ENCODE peak calls at places on chromosomes 3 and 15, in four cellular contexts. One of them, this sample, is unnamed.

GRCh38 chr3:27655536-27655935 is 66.6 kb downstream of the EOMES start:
- DNase-seq in H9: no peak
- DNase-seq in HepG2: no peak
- DNase-seq in AG09319: no peak
- DNase-seq in this sample: no peak

GRCh38 chr3:112811150-112811884 is 35.3 kb downstream of the CD200R1L start:
- DNase-seq in H9: no peak
- DNase-seq in HepG2: no peak
- DNase-seq in AG09319: peak
- DNase-seq in this sample: no peak

GRCh38 chr3:64111872-64112271 is 88.6 kb upstream of the PSMD6 start:
- DNase-seq in H9: no peak
- DNase-seq in HepG2: no peak
- DNase-seq in AG09319: no peak
- DNase-seq in this sample: no peak

GRCh38 chr15:70509282-70510272 is 253.8 kb downstream of the UACA start:
- DNase-seq in H9: no peak
- DNase-seq in HepG2: no peak
- DNase-seq in AG09319: no peak
- DNase-seq in this sample: no peak

GRCh38 chr3:23629181-23629893 is 176.4 kb upstream of the UBE2E1 start:
- DNase-seq in H9: no peak
- DNase-seq in HepG2: no peak
- DNase-seq in AG09319: no peak
- DNase-seq in this sample: no peak

GRCh38 chr3:49161197-49161596 is 4.9 kb downstream of the CCDC71 start:
- DNase-seq in H9: no peak
- DNase-seq in HepG2: no peak
- DNase-seq in AG09319: no peak
- DNase-seq in this sample: no peak

GRCh38 chr3:160929595-160929994 is 173.6 kb downstream of the PPM1L start:
- DNase-seq in H9: peak
- DNase-seq in HepG2: no peak
- DNase-seq in AG09319: peak
- DNase-seq in this sample: no peak

GRCh38 chr3:59386165-59386564 is 336.3 kb upstream of the CFAP20DC start:
- DNase-seq in H9: no peak
- DNase-seq in HepG2: no peak
- DNase-seq in AG09319: no peak
- DNase-seq in this sample: no peak

GRCh38 chr15:52857937-52858336 is 67.8 kb upstream of the ONECUT1 start:
- DNase-seq in H9: no peak
- DNase-seq in HepG2: no peak
- DNase-seq in AG09319: no peak
- DNase-seq in this sample: no peak

GRCh38 chr3:10336761-10337160 is 15.8 kb upstream of the SEC13 start:
- DNase-seq in H9: no peak
- DNase-seq in HepG2: no peak
- DNase-seq in AG09319: no peak
- DNase-seq in this sample: no peak

GRCh38 chr3:171347017-171347979 is 112.9 kb downstream of the TNIK start:
- DNase-seq in H9: no peak
- DNase-seq in HepG2: no peak
- DNase-seq in AG09319: no peak
- DNase-seq in this sample: no peak

GRCh38 chr15:41494922-41495735 is 1.5 kb downstream of the ITPKA start:
- DNase-seq in H9: peak
- DNase-seq in HepG2: no peak
- DNase-seq in AG09319: no peak
- DNase-seq in this sample: peak

GRCh38 chr15:77181305-77182074 is 110.6 kb upstream of the TSPAN3 start:
- DNase-seq in H9: no peak
- DNase-seq in HepG2: no peak
- DNase-seq in AG09319: no peak
- DNase-seq in this sample: no peak

GRCh38 chr3:64438837-64439236 is 213.6 kb upstream of the PRICKLE2 start:
- DNase-seq in H9: no peak
- DNase-seq in HepG2: no peak
- DNase-seq in AG09319: no peak
- DNase-seq in this sample: no peak

GRCh38 chr3:126270145-126270811 is 86.9 kb downstream of the KLF15 start:
- DNase-seq in H9: peak
- DNase-seq in HepG2: no peak
- DNase-seq in AG09319: no peak
- DNase-seq in this sample: no peak

GRCh38 chr3:136952292-136952691 is 5.5 kb upstream of the IL20RB start:
- DNase-seq in H9: no peak
- DNase-seq in HepG2: no peak
- DNase-seq in AG09319: peak
- DNase-seq in this sample: no peak

GRCh38 chr3:73498764-73499622 is 125.7 kb downstream of the PDZRN3 start:
- DNase-seq in H9: no peak
- DNase-seq in HepG2: no peak
- DNase-seq in AG09319: no peak
- DNase-seq in this sample: no peak

GRCh38 chr3:112865757-112866156 is 19.1 kb upstream of the CD200R1L start:
- DNase-seq in H9: no peak
- DNase-seq in HepG2: no peak
- DNase-seq in AG09319: no peak
- DNase-seq in this sample: no peak

GRCh38 chr3:88807471-88808090 is 299.8 kb upstream of the EPHA3 start:
- DNase-seq in H9: no peak
- DNase-seq in HepG2: no peak
- DNase-seq in AG09319: peak
- DNase-seq in this sample: no peak

GRCh38 chr3:184579513-184579912 is 17.9 kb downstream of the EPHB3 start:
- DNase-seq in H9: no peak
- DNase-seq in HepG2: no peak
- DNase-seq in AG09319: no peak
- DNase-seq in this sample: no peak

GRCh38 chr3:97736928-97737327 is 27.6 kb upstream of the ARL6 start:
- DNase-seq in H9: no peak
- DNase-seq in HepG2: no peak
- DNase-seq in AG09319: no peak
- DNase-seq in this sample: no peak

GRCh38 chr3:165254812-165255211 is 58.6 kb upstream of the SLITRK3 start:
- DNase-seq in H9: no peak
- DNase-seq in HepG2: peak
- DNase-seq in AG09319: no peak
- DNase-seq in this sample: no peak

GRCh38 chr3:180855364-180855763 is 57.1 kb upstream of the FXR1 start:
- DNase-seq in H9: peak
- DNase-seq in HepG2: peak
- DNase-seq in AG09319: no peak
- DNase-seq in this sample: no peak

GRCh38 chr3:12734960-12735359 is 24.1 kb downstream of the TMEM40 start:
- DNase-seq in H9: no peak
- DNase-seq in HepG2: no peak
- DNase-seq in AG09319: no peak
- DNase-seq in this sample: no peak

GRCh38 chr15:74306801-74307217 is 60.6 kb downstream of the CYP11A1 start:
- DNase-seq in H9: peak
- DNase-seq in HepG2: no peak
- DNase-seq in AG09319: no peak
- DNase-seq in this sample: no peak

GRCh38 chr3:193129607-193130006 is 111.4 kb upstream of the PLAAT1 start:
- DNase-seq in H9: no peak
- DNase-seq in HepG2: no peak
- DNase-seq in AG09319: no peak
- DNase-seq in this sample: peak

GRCh38 chr15:68366314-68366713 is 65.6 kb downstream of the ITGA11 start:
- DNase-seq in H9: peak
- DNase-seq in HepG2: no peak
- DNase-seq in AG09319: no peak
- DNase-seq in this sample: no peak

GRCh38 chr15:52789008-52789600 is 1.0 kb downstream of the ONECUT1 start:
- DNase-seq in H9: no peak
- DNase-seq in HepG2: no peak
- DNase-seq in AG09319: no peak
- DNase-seq in this sample: no peak

GRCh38 chr3:172315401-172316091 is 132.7 kb downstream of the GHSR start:
- DNase-seq in H9: no peak
- DNase-seq in HepG2: no peak
- DNase-seq in AG09319: no peak
- DNase-seq in this sample: peak

GRCh38 chr15:31486906-31487695 is 160.5 kb downstream of the KLF13 start:
- DNase-seq in H9: peak
- DNase-seq in HepG2: no peak
- DNase-seq in AG09319: no peak
- DNase-seq in this sample: no peak

GRCh38 chr3:32500880-32501784 is 1.5 kb downstream of the CMTM6 start:
- DNase-seq in H9: no peak
- DNase-seq in HepG2: no peak
- DNase-seq in AG09319: no peak
- DNase-seq in this sample: no peak

GRCh38 chr3:176699307-176699706 is 498.0 kb downstream of the TBL1XR1 start:
- DNase-seq in H9: no peak
- DNase-seq in HepG2: no peak
- DNase-seq in AG09319: no peak
- DNase-seq in this sample: no peak

GRCh38 chr15:24924153-24924552 is 30.6 kb upstream of the SNRPN start:
- DNase-seq in H9: no peak
- DNase-seq in HepG2: no peak
- DNase-seq in AG09319: no peak
- DNase-seq in this sample: no peak

GRCh38 chr3:102195198-102195948 is 239.4 kb upstream of the ZPLD1 start:
- DNase-seq in H9: no peak
- DNase-seq in HepG2: no peak
- DNase-seq in AG09319: no peak
- DNase-seq in this sample: peak

GRCh38 chr3:156160653-156161052 is 40.3 kb downstream of the KCNAB1 start:
- DNase-seq in H9: no peak
- DNase-seq in HepG2: no peak
- DNase-seq in AG09319: no peak
- DNase-seq in this sample: no peak

GRCh38 chr15:78341057-78341763 is 1.1 kb downstream of the CRABP1 start:
- DNase-seq in H9: peak
- DNase-seq in HepG2: no peak
- DNase-seq in AG09319: no peak
- DNase-seq in this sample: no peak

GRCh38 chr3:177180506-177180905 is 16.8 kb downstream of the TBL1XR1 start:
- DNase-seq in H9: no peak
- DNase-seq in HepG2: no peak
- DNase-seq in AG09319: no peak
- DNase-seq in this sample: no peak

GRCh38 chr3:42684632-42685362 is 540 bp upstream of the KLHL40 start:
- DNase-seq in H9: no peak
- DNase-seq in HepG2: no peak
- DNase-seq in AG09319: no peak
- DNase-seq in this sample: no peak

This sample was measured in Caco-2.